ENCODE peak calls at places on chromosome 7, in four cellular contexts. X is upper lobe of right lung, L is cardiac muscle cell, V is astrocyte. G is an unnamed sample.
A peak's percentile ranks its signal among the peaks of the same experiment; 100 is the strongest.

GRCh38 chr7:23004247-23004520 is 9.7 kb downstream of the HYCC1 start:
- DNase-seq in L (no peak), X (no peak), V (no peak), G (no peak)

GRCh38 chr7:82542665-82543064 is 99.1 kb upstream of the CACNA2D1 start:
- DNase-seq in V (peak; percentile 96), X (no peak), L (no peak), G (peak; percentile 32)

GRCh38 chr7:92598310-92598981 is 8.3 kb upstream of the FAM133B start:
- DNase-seq in X (no peak), V (no peak), L (no peak), G (no peak)

GRCh38 chr7:70239930-70240329 is 641.7 kb downstream of the AUTS2 start:
- DNase-seq in X (no peak), L (no peak), V (no peak), G (no peak)

GRCh38 chr7:135291809-135292253 is 58.2 kb downstream of the STRA8 start:
- DNase-seq in V (peak; percentile 86), X (no peak), L (no peak), G (peak; percentile 100)

GRCh38 chr7:101598981-101599681 is 30.0 kb downstream of the MYL10 start:
- DNase-seq in V (no peak), L (peak; percentile 42), X (peak; percentile 62), G (no peak)

GRCh38 chr7:72706521-72706920 is 121.5 kb downstream of the TYW1B start:
- DNase-seq in L (no peak), V (no peak), X (no peak), G (no peak)

GRCh38 chr7:130372813-130373212 is 7.5 kb upstream of the CPA1 start:
- DNase-seq in X (no peak), V (no peak), L (no peak), G (no peak)

GRCh38 chr7:36048141-36048901 is 104.7 kb upstream of the EEPD1 start:
- DNase-seq in L (no peak), V (peak; percentile 90), X (no peak), G (peak; percentile 43)

GRCh38 chr7:112266595-112267270 is 60.2 kb downstream of the ZNF277 start:
- DNase-seq in V (peak; percentile 55), X (no peak), L (no peak), G (peak; percentile 47)

GRCh38 chr7:112263519-112263918 is 57.0 kb downstream of the ZNF277 start:
- DNase-seq in V (no peak), X (no peak), L (no peak), G (no peak)

GRCh38 chr7:112262804-112263203 is 56.3 kb downstream of the ZNF277 start:
- DNase-seq in V (no peak), X (no peak), L (no peak), G (no peak)

GRCh38 chr7:112267944-112268691 is 61.6 kb downstream of the ZNF277 start:
- DNase-seq in V (no peak), X (no peak), L (no peak), G (no peak)

GRCh38 chr7:112266141-112266540 is 59.6 kb downstream of the ZNF277 start:
- DNase-seq in X (no peak), L (no peak), V (no peak), G (no peak)
- H3K4me1 ChIP-seq in X (peaks cover 25% of the 10 kb centered on the region), L (peaks cover 3% of the 10 kb centered on the region), V (no peaks in the 10 kb centered on the region), G (no peaks in the 10 kb centered on the region)

DNA sequence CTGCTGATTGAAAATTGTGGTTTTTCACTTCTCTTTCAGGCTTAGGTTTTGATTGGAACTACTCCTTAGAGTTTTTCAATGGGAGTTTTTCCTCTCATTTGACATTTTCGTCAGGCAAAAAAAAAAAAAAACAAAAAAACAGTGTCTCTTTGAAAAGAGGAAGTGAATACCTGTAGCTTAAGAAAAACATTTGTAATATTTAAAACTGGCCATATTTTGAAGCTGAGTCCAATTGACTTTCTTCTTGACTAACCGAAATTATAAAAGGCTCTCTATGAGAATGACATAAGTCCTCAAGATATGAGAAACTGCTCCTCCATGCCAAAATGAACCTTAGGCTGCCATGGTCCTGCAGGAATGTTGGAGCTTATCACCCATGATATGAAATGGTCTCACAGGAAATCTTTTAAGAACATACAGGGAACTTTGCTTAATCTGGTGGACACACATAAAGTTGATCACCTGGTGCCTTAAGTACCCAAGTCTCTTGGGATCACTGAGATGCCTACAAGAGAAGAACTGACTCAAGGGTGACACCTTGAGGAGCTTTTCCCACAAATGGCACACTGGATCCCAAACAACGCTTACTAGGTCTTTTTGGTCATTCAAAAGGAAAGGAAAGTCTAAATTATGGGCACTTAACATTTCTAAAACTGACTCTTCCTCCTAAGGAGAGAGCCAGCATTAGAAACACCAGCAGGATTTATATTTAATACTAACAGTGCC is 263.4 kb downstream of the CDC14C start:
- DNase-seq in L (no peak), V (no peak), X (no peak), G (no peak)
- TF ChIP-seq CTCF in L (no peak), V (no peak), X (no peak), G (peak; percentile 29)

DNA sequence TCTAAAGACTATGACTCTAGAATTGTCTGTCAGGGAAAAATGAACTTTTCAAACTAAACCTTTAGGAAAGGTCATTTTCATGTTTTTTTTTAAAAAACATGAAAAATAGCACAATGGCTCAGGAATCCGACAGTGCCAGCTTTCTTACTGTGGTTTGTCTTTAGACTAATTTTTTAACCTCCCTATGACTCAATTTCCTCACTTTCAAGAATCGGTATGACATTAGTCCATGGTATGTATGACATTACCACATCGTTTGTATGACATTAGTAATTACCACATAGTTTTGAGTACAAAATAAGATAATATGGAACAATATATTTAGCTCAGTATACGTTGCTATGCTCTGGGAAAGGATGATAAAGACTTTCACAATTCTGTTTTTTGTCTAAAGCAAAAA is 383.2 kb downstream of the PTPRN2 start:
- DNase-seq in X (no peak), L (no peak), V (peak; percentile 42), G (no peak)
- H3K27me3 ChIP-seq in X (peaks cover 9% of the 10 kb centered on the region), L (no peaks in the 10 kb centered on the region), V (no peaks in the 10 kb centered on the region), G (no peaks in the 10 kb centered on the region)

GRCh38 chr7:140922741-140923345 is 1.9 kb downstream of the BRAF start:
- DNase-seq in V (no peak), L (no peak), X (no peak), G (no peak)

GRCh38 chr7:140924019-140924820 is 509 bp downstream of the BRAF start:
- DNase-seq in X (peak; percentile 91), L (peak; percentile 82), V (peak; percentile 49), G (no peak)

GRCh38 chr7:140923358-140924006 is 1.2 kb downstream of the BRAF start:
- DNase-seq in V (peak; percentile 9), X (no peak), L (peak; percentile 64), G (no peak)

GRCh38 chr7:140918236-140918635 is 6.5 kb downstream of the BRAF start:
- DNase-seq in V (no peak), L (no peak), X (no peak), G (no peak)

GRCh38 chr7:140920745-140921144 is 4.0 kb downstream of the BRAF start:
- DNase-seq in X (no peak), L (no peak), V (no peak), G (no peak)
- H3K4me1 ChIP-seq in X (peaks cover 29% of the 10 kb centered on the region), L (peaks cover 14% of the 10 kb centered on the region), V (peaks cover 6% of the 10 kb centered on the region), G (no peaks in the 10 kb centered on the region)

GRCh38 chr7:3066506-3066905 is 22.8 kb upstream of the CARD11 start:
- DNase-seq in L (no peak), V (no peak), X (no peak), G (no peak)

GRCh38 chr7:3065724-3066143 is 22.1 kb upstream of the CARD11 start:
- DNase-seq in L (peak; percentile 31), V (no peak), X (no peak), G (no peak)

GRCh38 chr7:3063016-3063753 is 19.5 kb upstream of the CARD11 start:
- DNase-seq in X (no peak), V (no peak), L (no peak), G (no peak)

GRCh38 chr7:3067193-3067592 is 23.5 kb upstream of the CARD11 start:
- DNase-seq in L (no peak), V (peak; percentile 24), X (no peak), G (no peak)

DNA sequence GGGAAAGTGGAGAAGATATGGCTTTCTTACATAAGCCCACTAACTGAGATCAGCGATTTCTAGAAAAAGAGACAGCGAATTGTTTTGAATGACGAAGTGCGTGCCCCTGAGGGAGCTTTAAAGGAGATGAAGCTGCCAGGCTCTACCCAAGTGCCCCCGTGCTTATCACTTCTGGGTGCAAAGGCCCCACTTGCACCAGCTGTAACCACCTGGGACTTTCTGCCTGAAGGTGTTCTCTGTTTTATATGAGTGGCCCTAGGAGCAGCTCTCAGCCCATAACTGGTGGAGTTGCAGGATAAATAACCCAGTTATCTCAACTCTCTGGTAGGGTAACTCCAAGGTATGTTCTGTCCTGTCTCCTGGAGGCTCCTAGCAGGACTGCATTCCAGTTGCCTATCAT is 20.4 kb upstream of the CARD11 start:
- DNase-seq in V (no peak), X (no peak), L (no peak), G (no peak)
- TF ChIP-seq CTCF in V (no peak), X (no peak), L (no peak), G (no peak)

GRCh38 chr7:27178366-27178765 is 4.2 kb upstream of the HOXA10 start:
- DNase-seq in L (no peak), X (peak; percentile 17), V (no peak), G (no peak)

GRCh38 chr7:27179030-27179429 is 4.9 kb upstream of the HOXA10 start:
- DNase-seq in L (no peak), V (no peak), X (no peak), G (no peak)

GRCh38 chr7:27181176-27181520 is 3.9 kb downstream of the HOXA11 start:
- DNase-seq in V (no peak), L (no peak), X (peak; percentile 25), G (no peak)

GRCh38 chr7:27180431-27181175 is 4.4 kb downstream of the HOXA11 start:
- DNase-seq in V (no peak), X (peak; percentile 38), L (no peak), G (no peak)

DNA sequence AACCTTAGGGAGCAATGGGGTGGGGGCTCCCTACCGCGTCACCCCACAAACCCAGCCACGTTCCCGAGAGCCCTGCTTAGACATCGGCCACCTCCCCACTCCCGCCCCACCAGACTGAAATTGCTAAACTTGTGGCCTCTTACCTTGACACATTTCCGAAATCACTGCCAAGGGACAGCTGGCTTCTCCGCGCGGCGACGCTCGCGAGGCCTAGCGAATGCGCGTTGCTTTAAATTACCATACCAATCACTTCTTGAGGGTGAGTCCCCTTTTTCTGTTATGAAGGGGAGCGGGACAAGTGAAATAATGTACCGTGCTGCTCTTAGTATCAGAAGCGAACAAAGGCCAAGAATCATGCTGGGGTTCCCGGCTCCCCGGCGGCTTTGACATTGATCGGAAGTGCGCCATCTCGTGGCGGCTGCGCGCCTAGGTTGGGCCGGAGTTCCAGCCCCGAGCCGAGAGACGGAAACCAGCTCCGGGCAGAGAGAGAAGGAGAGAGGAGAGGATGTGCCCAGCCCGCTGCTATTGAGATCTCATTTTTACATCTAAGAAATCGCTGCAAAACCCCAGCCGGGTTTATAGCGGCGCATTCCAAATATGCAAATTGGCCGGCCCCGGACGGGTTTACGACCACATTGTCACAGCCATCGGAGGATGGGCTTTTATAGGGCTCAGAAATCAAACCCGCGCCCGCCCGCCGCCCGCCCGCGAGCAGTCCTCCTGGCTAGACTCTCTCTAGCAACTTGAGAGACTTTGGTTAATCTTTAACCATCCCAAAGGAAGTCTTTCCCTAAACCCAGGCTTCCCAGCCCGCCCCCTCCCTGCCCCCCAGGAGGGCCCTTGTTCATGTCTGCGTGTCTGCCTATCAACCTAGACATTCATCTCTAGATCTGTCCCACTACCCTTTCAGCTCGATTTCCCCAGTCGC is 5.3 kb downstream of the HOXA11 start:
- DNase-seq in X (peak; percentile 81), L (peak; percentile 63), V (no peak), G (no peak)
- H3K27me3 ChIP-seq in X (peaks cover 100% of the 10 kb centered on the region), L (peaks cover 100% of the 10 kb centered on the region), V (peaks cover 97% of the 10 kb centered on the region), G (peaks cover 40% of the 10 kb centered on the region)

G was measured in foreskin keratinocyte.